ENCODE peak calls at places on chromosomes 2 and 18, in six cellular contexts. J, W, Q, U, G and H are unnamed samples.

GRCh38 chr2:68487773-68488355 is 20.5 kb downstream of the APLF start:
- DNase-seq in J (no peak), W (peak; percentile 27), U (no peak), Q (no peak), G (no peak), H (no peak)

GRCh38 chr2:112881217-112882000 is 29.6 kb upstream of the IL37 start:
- DNase-seq in U (peak; percentile 34), J (no peak), G (peak; percentile 44), W (peak; percentile 75), Q (no peak), H (no peak)

GRCh38 chr2:236636714-236637485 is 67.3 kb downstream of the ACKR3 start:
- DNase-seq in J (no peak), U (no peak), G (no peak), Q (no peak), W (no peak), H (no peak)

GRCh38 chr2:128422571-128422970 is 103.9 kb upstream of the HS6ST1 start:
- DNase-seq in W (peak; percentile 38), J (no peak), G (no peak), Q (no peak), U (peak; percentile 73), H (no peak)

GRCh38 chr2:160332318-160332717 is 132.2 kb upstream of the ITGB6 start:
- DNase-seq in G (no peak), Q (no peak), W (no peak), U (no peak), J (no peak), H (no peak)

GRCh38 chr18:24443870-24444269 is 16.6 kb upstream of the HRH4 start:
- DNase-seq in G (no peak), U (no peak), J (no peak), Q (no peak), W (no peak), H (no peak)

GRCh38 chr2:62222674-62223073 is 26.8 kb downstream of the B3GNT2 start:
- DNase-seq in G (no peak), W (no peak), U (no peak), Q (no peak), J (no peak), H (no peak)

GRCh38 chr2:60350791-60351190 is 202.7 kb downstream of the BCL11A start:
- DNase-seq in G (no peak), W (no peak), Q (no peak), J (no peak), U (no peak), H (no peak)

GRCh38 chr2:101432411-101433181 is 42.3 kb downstream of the RFX8 start:
- DNase-seq in G (no peak), W (no peak), J (no peak), Q (no peak), U (no peak), H (no peak)

GRCh38 chr18:32267463-32267862 is 77.6 kb downstream of the MEP1B start:
- DNase-seq in W (no peak), G (no peak), U (no peak), J (no peak), Q (no peak), H (no peak)

GRCh38 chr2:45330617-45331016 is 280.4 kb downstream of the SRBD1 start:
- DNase-seq in J (no peak), G (no peak), W (no peak), Q (no peak), U (peak; percentile 7), H (no peak)

GRCh38 chr2:11073251-11073650 is 82.0 kb upstream of the SLC66A3 start:
- DNase-seq in Q (no peak), W (no peak), J (peak; percentile 85), U (no peak), G (peak; percentile 40), H (no peak)

GRCh38 chr2:10362096-10362897 is 59.6 kb downstream of the HPCAL1 start:
- DNase-seq in J (no peak), W (no peak), G (no peak), U (no peak), Q (no peak), H (no peak)

GRCh38 chr2:74524955-74525716 is 895 bp downstream of the DQX1 start:
- DNase-seq in U (no peak), W (no peak), G (no peak), Q (no peak), J (no peak), H (no peak)

GRCh38 chr18:58796205-58796604 is 68.5 kb upstream of the ZNF532 start:
- DNase-seq in U (no peak), W (no peak), J (no peak), Q (no peak), G (no peak), H (no peak)

GRCh38 chr18:61892683-61893303 is at the start of gene RNF152:
- DNase-seq in J (peak; percentile 53), U (no peak), W (peak; percentile 23), Q (no peak), G (peak; percentile 22), H (no peak)

GRCh38 chr2:170052151-170052550 is 125.8 kb upstream of the MYO3B start:
- DNase-seq in W (no peak), J (no peak), Q (no peak), U (no peak), G (no peak), H (no peak)

GRCh38 chr18:66473882-66474281 is 130.0 kb downstream of the CDH19 start:
- DNase-seq in U (no peak), Q (no peak), W (no peak), G (no peak), J (no peak), H (no peak)

GRCh38 chr2:238141541-238142318 is 3.3 kb downstream of the KLHL30 start:
- DNase-seq in J (no peak), Q (no peak), U (no peak), W (peak; percentile 70), G (no peak), H (no peak)

GRCh38 chr2:27606611-27607010 is 22.2 kb downstream of the CCDC121 start:
- DNase-seq in U (no peak), J (no peak), W (no peak), G (no peak), Q (no peak), H (no peak)

GRCh38 chr2:98560256-98560771 is 48.0 kb downstream of the COA5 start:
- DNase-seq in G (no peak), U (peak; percentile 62), Q (no peak), W (peak; percentile 78), J (no peak), H (no peak)

GRCh38 chr2:30115981-30116285 is 30.9 kb upstream of the YPEL5 start:
- DNase-seq in Q (no peak), U (no peak), G (no peak), J (no peak), W (no peak), H (no peak)
- TF ChIP-seq CTCF in Q (no peak), U (no peak), G (no peak), J (no peak), W (peak; percentile 40), H (no peak)

GRCh38 chr2:138777996-138778395 is 2.2 kb downstream of the NXPH2 start:
- DNase-seq in Q (no peak), W (no peak), G (no peak), J (peak; percentile 25), U (no peak), H (no peak)
- TF ChIP-seq CTCF in Q (no peak), W (no peak), G (no peak), J (no peak), U (no peak), H (no peak)

GRCh38 chr2:79370976-79371550 is 141.8 kb upstream of the CTNNA2 start:
- DNase-seq in W (no peak), U (no peak), Q (no peak), J (no peak), G (no peak), H (no peak)

GRCh38 chr2:79373359-79374115 is 139.3 kb upstream of the CTNNA2 start:
- DNase-seq in W (no peak), J (no peak), Q (no peak), U (no peak), G (no peak), H (no peak)

GRCh38 chr2:79368116-79368630 is 144.7 kb upstream of the CTNNA2 start:
- DNase-seq in U (no peak), G (no peak), Q (no peak), W (no peak), J (no peak), H (no peak)

GRCh38 chr2:79369127-79369526 is 143.7 kb upstream of the CTNNA2 start:
- DNase-seq in J (no peak), W (no peak), U (no peak), Q (no peak), G (no peak), H (no peak)
- TF ChIP-seq CTCF in J (no peak), W (no peak), U (no peak), Q (no peak), G (no peak), H (no peak)

DNA sequence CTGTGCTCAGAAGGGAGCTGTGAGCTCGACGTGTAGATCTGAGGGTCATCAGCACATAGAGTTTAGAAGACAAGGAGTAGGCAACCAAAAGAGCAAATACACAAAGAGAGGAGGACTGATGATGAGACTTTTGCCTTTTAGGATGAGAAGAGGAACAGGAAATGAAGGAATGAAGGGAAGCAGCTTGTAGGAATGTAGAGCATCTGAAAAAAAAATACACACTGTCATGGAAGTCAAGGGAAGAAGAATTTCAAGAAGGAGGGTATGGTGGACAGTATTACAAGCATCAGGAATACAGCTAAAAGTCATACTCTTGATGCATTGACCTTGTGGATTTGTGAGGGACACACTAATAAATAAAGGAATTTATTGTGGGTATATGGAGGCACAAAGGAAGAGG is 21.9 kb downstream of the CDK15 start:
- DNase-seq in J (no peak), U (no peak), W (no peak), G (no peak), Q (no peak), H (no peak)
- TF ChIP-seq CTCF in J (no peak), U (no peak), W (no peak), G (no peak), Q (no peak), H (no peak)

GRCh38 chr2:167550448-167550847 is 662.2 kb downstream of the XIRP2 start:
- DNase-seq in U (no peak), Q (no peak), J (no peak), G (no peak), W (peak; percentile 6), H (no peak)
- TF ChIP-seq CTCF in U (peak; percentile 30), Q (no peak), J (peak; percentile 20), G (peak; percentile 49), W (no peak), H (no peak)

GRCh38 chr2:52805901-52806410 is 961.6 kb upstream of the CHAC2 start:
- DNase-seq in U (no peak), J (no peak), W (no peak), G (no peak), Q (no peak), H (no peak)

GRCh38 chr2:52810460-52810859 is 957.1 kb upstream of the CHAC2 start:
- DNase-seq in W (peak; percentile 2), U (no peak), G (no peak), Q (no peak), J (no peak), H (no peak)
- TF ChIP-seq CTCF in W (peak; percentile 39), U (peak; percentile 29), G (no peak), Q (peak; percentile 26), J (no peak), H (no peak)